ENCODE peak calls at places on chromosomes 5 and 9, in six cellular contexts. One of them, this sample, is unnamed. For H3K9me3, the result is how much of the 10 kb centered on the place peaks cover.

GRCh38 chr9:105007143-105007542 is 79.2 kb upstream of the ABCA1 start:
- DNase-seq in CD4-positive, alpha-beta memory T cell: no peak
- DNase-seq in NT2/D1: no peak
- DNase-seq in heart right ventricle: no peak
- DNase-seq in tibial artery: no peak
- DNase-seq in HCT116: no peak
- DNase-seq in this sample: no peak

GRCh38 chr9:37466037-37466709 is 923 bp upstream of the ZBTB5 start:
- DNase-seq in HCT116: peak
- DNase-seq in heart right ventricle: peak
- DNase-seq in tibial artery: no peak
- DNase-seq in NT2/D1: peak
- DNase-seq in CD4-positive, alpha-beta memory T cell: no peak
- DNase-seq in this sample: peak

GRCh38 chr5:67047180-67047579 is 149.4 kb downstream of the CD180 start:
- DNase-seq in NT2/D1: no peak
- DNase-seq in CD4-positive, alpha-beta memory T cell: no peak
- DNase-seq in HCT116: no peak
- DNase-seq in tibial artery: peak
- DNase-seq in heart right ventricle: peak
- DNase-seq in this sample: no peak

GRCh38 chr9:79477955-79478751 is 93.6 kb upstream of the TLE4 start:
- DNase-seq in CD4-positive, alpha-beta memory T cell: peak
- DNase-seq in HCT116: no peak
- DNase-seq in NT2/D1: peak
- DNase-seq in tibial artery: no peak
- DNase-seq in heart right ventricle: no peak
- DNase-seq in this sample: no peak

GRCh38 chr9:81113408-81114124 is 575.8 kb downstream of the TLE1 start:
- DNase-seq in heart right ventricle: no peak
- DNase-seq in HCT116: no peak
- DNase-seq in NT2/D1: no peak
- DNase-seq in CD4-positive, alpha-beta memory T cell: no peak
- DNase-seq in tibial artery: no peak
- DNase-seq in this sample: no peak

GRCh38 chr5:95662946-95663345 is 16.4 kb downstream of the RFESD start:
- DNase-seq in CD4-positive, alpha-beta memory T cell: no peak
- DNase-seq in NT2/D1: no peak
- DNase-seq in tibial artery: no peak
- DNase-seq in heart right ventricle: no peak
- DNase-seq in HCT116: no peak
- DNase-seq in this sample: no peak

GRCh38 chr5:80343067-80343466 is 23.3 kb downstream of the SPZ1 start:
- DNase-seq in tibial artery: no peak
- DNase-seq in heart right ventricle: no peak
- DNase-seq in CD4-positive, alpha-beta memory T cell: no peak
- DNase-seq in NT2/D1: no peak
- DNase-seq in HCT116: peak
- DNase-seq in this sample: no peak

GRCh38 chr5:30401479-30402058 is 791.9 kb upstream of the CDH6 start:
- DNase-seq in CD4-positive, alpha-beta memory T cell: no peak
- DNase-seq in tibial artery: no peak
- DNase-seq in HCT116: no peak
- DNase-seq in NT2/D1: peak
- DNase-seq in heart right ventricle: no peak
- DNase-seq in this sample: peak

GRCh38 chr9:94826044-94826443 is 99.5 kb downstream of the AOPEP start:
- DNase-seq in tibial artery: peak
- DNase-seq in heart right ventricle: no peak
- DNase-seq in HCT116: no peak
- DNase-seq in CD4-positive, alpha-beta memory T cell: no peak
- DNase-seq in NT2/D1: no peak
- DNase-seq in this sample: no peak

GRCh38 chr5:50967388-50968039 is 301.1 kb downstream of the PARP8 start:
- DNase-seq in CD4-positive, alpha-beta memory T cell: no peak
- DNase-seq in tibial artery: no peak
- DNase-seq in heart right ventricle: no peak
- DNase-seq in HCT116: no peak
- DNase-seq in NT2/D1: no peak
- DNase-seq in this sample: no peak

GRCh38 chr9:71681708-71682268 is 86.5 kb downstream of the CEMIP2 start:
- DNase-seq in heart right ventricle: no peak
- DNase-seq in HCT116: peak
- DNase-seq in CD4-positive, alpha-beta memory T cell: no peak
- DNase-seq in NT2/D1: no peak
- DNase-seq in tibial artery: no peak
- DNase-seq in this sample: no peak

GRCh38 chr9:95092321-95093072 is 225.0 kb downstream of the FANCC start:
- DNase-seq in CD4-positive, alpha-beta memory T cell: no peak
- DNase-seq in tibial artery: peak
- DNase-seq in HCT116: peak
- DNase-seq in heart right ventricle: no peak
- DNase-seq in NT2/D1: no peak
- DNase-seq in this sample: no peak

GRCh38 chr5:96957125-96958041 is 21.5 kb downstream of the LNPEP start:
- DNase-seq in NT2/D1: no peak
- DNase-seq in tibial artery: no peak
- DNase-seq in HCT116: no peak
- DNase-seq in heart right ventricle: no peak
- DNase-seq in CD4-positive, alpha-beta memory T cell: no peak
- DNase-seq in this sample: no peak

GRCh38 chr5:133390416-133391155 is 221.8 kb downstream of the FSTL4 start:
- DNase-seq in NT2/D1: no peak
- DNase-seq in CD4-positive, alpha-beta memory T cell: no peak
- DNase-seq in heart right ventricle: no peak
- DNase-seq in tibial artery: peak
- DNase-seq in HCT116: no peak
- DNase-seq in this sample: no peak

GRCh38 chr5:88203977-88204735 is 64.5 kb downstream of the TMEM161B start:
- DNase-seq in tibial artery: no peak
- DNase-seq in CD4-positive, alpha-beta memory T cell: peak
- DNase-seq in HCT116: no peak
- DNase-seq in NT2/D1: no peak
- DNase-seq in heart right ventricle: no peak
- DNase-seq in this sample: no peak

GRCh38 chr5:126597156-126597555 is 2.1 kb upstream of the ALDH7A1 start:
- DNase-seq in tibial artery: no peak
- DNase-seq in heart right ventricle: no peak
- DNase-seq in NT2/D1: no peak
- DNase-seq in HCT116: no peak
- DNase-seq in CD4-positive, alpha-beta memory T cell: no peak
- DNase-seq in this sample: no peak

GRCh38 chr5:38591450-38591849 is 35.0 kb upstream of the LIFR start:
- DNase-seq in tibial artery: no peak
- DNase-seq in heart right ventricle: no peak
- DNase-seq in CD4-positive, alpha-beta memory T cell: no peak
- DNase-seq in NT2/D1: no peak
- DNase-seq in HCT116: no peak
- DNase-seq in this sample: no peak

GRCh38 chr9:101566904-101567724 is 27.7 kb downstream of the PPP3R2 start:
- DNase-seq in tibial artery: no peak
- DNase-seq in HCT116: peak
- DNase-seq in heart right ventricle: no peak
- DNase-seq in CD4-positive, alpha-beta memory T cell: peak
- DNase-seq in NT2/D1: no peak
- DNase-seq in this sample: no peak

GRCh38 chr9:97321251-97321650 is 13.8 kb downstream of the CCDC180 start:
- DNase-seq in CD4-positive, alpha-beta memory T cell: no peak
- DNase-seq in HCT116: no peak
- DNase-seq in heart right ventricle: no peak
- DNase-seq in NT2/D1: no peak
- DNase-seq in tibial artery: no peak
- DNase-seq in this sample: no peak

GRCh38 chr9:109843651-109844050 is 63.7 kb downstream of the PALM2AKAP2 start:
- DNase-seq in HCT116: no peak
- DNase-seq in tibial artery: no peak
- DNase-seq in heart right ventricle: peak
- DNase-seq in CD4-positive, alpha-beta memory T cell: no peak
- DNase-seq in NT2/D1: no peak
- DNase-seq in this sample: no peak

GRCh38 chr5:123359866-123360569 is 63.2 kb downstream of the CEP120 start:
- DNase-seq in NT2/D1: no peak
- DNase-seq in tibial artery: peak
- DNase-seq in HCT116: no peak
- DNase-seq in CD4-positive, alpha-beta memory T cell: no peak
- DNase-seq in heart right ventricle: no peak
- DNase-seq in this sample: no peak

GRCh38 chr9:105044458-105044857 is 116.5 kb upstream of the ABCA1 start:
- DNase-seq in HCT116: no peak
- DNase-seq in CD4-positive, alpha-beta memory T cell: no peak
- DNase-seq in heart right ventricle: no peak
- DNase-seq in NT2/D1: no peak
- DNase-seq in tibial artery: no peak
- DNase-seq in this sample: no peak

GRCh38 chr5:34541067-34541466 is 115.1 kb upstream of the RAI14 start:
- DNase-seq in HCT116: no peak
- DNase-seq in tibial artery: no peak
- DNase-seq in NT2/D1: no peak
- DNase-seq in CD4-positive, alpha-beta memory T cell: no peak
- DNase-seq in heart right ventricle: no peak
- DNase-seq in this sample: no peak

GRCh38 chr5:34545164-34545563 is 111.0 kb upstream of the RAI14 start:
- DNase-seq in tibial artery: no peak
- DNase-seq in HCT116: no peak
- DNase-seq in NT2/D1: no peak
- DNase-seq in heart right ventricle: no peak
- DNase-seq in CD4-positive, alpha-beta memory T cell: no peak
- DNase-seq in this sample: no peak

GRCh38 chr5:34543687-34544086 is 112.4 kb upstream of the RAI14 start:
- DNase-seq in tibial artery: no peak
- DNase-seq in CD4-positive, alpha-beta memory T cell: no peak
- DNase-seq in heart right ventricle: no peak
- DNase-seq in NT2/D1: no peak
- DNase-seq in HCT116: no peak
- DNase-seq in this sample: no peak

GRCh38 chr5:34544403-34544802 is 111.7 kb upstream of the RAI14 start:
- DNase-seq in NT2/D1: no peak
- DNase-seq in CD4-positive, alpha-beta memory T cell: no peak
- DNase-seq in HCT116: no peak
- DNase-seq in tibial artery: no peak
- DNase-seq in heart right ventricle: no peak
- DNase-seq in this sample: no peak

GRCh38 chr5:34542818-34543217 is 113.3 kb upstream of the RAI14 start:
- DNase-seq in CD4-positive, alpha-beta memory T cell: no peak
- DNase-seq in tibial artery: no peak
- DNase-seq in HCT116: no peak
- DNase-seq in heart right ventricle: no peak
- DNase-seq in NT2/D1: no peak
- DNase-seq in this sample: no peak
- H3K9me3 ChIP-seq in CD4-positive, alpha-beta memory T cell: under half
- H3K9me3 ChIP-seq in tibial artery: under half
- H3K9me3 ChIP-seq in HCT116: under half
- H3K9me3 ChIP-seq in heart right ventricle: under half
- H3K9me3 ChIP-seq in NT2/D1: half or more
- H3K9me3 ChIP-seq in this sample: under half

DNA sequence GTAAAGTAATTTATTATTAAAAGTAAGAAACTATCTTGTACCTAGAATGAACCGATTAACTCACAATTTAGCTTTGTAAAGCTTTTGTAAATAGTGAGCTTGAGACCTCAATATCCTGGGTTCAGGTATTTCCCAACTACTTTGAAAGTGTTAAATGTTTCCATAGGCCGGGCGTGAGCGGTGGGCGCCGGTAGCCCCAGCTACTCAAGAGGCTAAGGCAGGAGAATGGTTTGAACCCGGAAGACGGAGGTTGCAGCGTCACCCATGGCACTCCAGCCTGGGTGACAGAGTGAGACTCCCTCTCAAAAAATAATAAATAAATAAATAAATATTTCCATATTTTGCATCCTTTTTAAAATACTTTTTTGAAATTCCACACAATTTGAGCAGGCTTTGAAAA is 1.5 kb upstream of the ANKH start:
- DNase-seq in heart right ventricle: no peak
- DNase-seq in tibial artery: no peak
- DNase-seq in HCT116: no peak
- DNase-seq in CD4-positive, alpha-beta memory T cell: no peak
- DNase-seq in NT2/D1: no peak
- DNase-seq in this sample: no peak
- H3K4me3 ChIP-seq in heart right ventricle: no peak
- H3K4me3 ChIP-seq in tibial artery: peak
- H3K4me3 ChIP-seq in HCT116: no peak
- H3K4me3 ChIP-seq in CD4-positive, alpha-beta memory T cell: no peak
- H3K4me3 ChIP-seq in NT2/D1: no peak
- H3K4me3 ChIP-seq in this sample: no peak

DNA sequence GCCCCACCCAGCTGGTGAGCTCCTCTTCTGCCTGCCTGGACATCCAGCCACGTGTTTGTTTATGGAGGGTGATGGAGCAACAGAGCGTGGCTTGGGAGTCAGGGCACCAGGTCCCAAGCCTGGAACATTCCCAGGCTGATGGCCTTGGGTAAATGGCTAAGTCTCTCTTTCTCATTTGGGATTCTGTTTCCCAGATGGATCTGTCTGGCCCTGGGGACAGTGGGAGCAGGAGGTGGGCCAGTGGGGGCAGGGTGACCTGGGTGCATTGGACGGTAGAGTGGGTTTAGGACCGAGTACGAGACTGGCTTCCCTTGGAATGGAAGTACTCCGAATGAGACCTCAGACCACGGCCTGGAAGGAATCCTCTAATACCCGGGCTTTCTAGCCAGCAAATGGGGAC is 141.1 kb upstream of the IRX2 start:
- DNase-seq in heart right ventricle: no peak
- DNase-seq in CD4-positive, alpha-beta memory T cell: no peak
- DNase-seq in NT2/D1: no peak
- DNase-seq in HCT116: no peak
- DNase-seq in tibial artery: peak
- DNase-seq in this sample: no peak
- H3K9me3 ChIP-seq in heart right ventricle: under half
- H3K9me3 ChIP-seq in CD4-positive, alpha-beta memory T cell: under half
- H3K9me3 ChIP-seq in NT2/D1: under half
- H3K9me3 ChIP-seq in HCT116: under half
- H3K9me3 ChIP-seq in tibial artery: under half
- H3K9me3 ChIP-seq in this sample: under half

DNA sequence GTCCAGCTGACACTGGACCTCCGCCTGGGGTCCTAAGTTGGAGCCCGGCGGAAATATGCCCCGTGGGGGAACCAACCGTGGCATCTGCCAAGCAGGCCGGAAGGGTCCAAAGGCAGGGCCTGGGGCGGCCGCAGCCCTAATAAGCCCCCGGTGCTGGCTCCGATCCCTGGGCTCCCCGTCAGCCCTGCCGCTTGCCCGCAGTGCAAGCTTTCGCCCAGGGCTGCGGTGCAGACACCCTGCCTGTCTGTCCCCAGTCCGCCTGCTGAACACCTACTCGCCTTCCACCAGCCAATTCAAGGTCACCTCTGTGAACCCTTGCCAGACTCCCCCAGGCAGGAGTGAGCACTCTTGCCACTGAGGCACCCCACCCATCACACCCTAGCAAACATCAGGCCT is 499 bp upstream of the PTGR1 start:
- DNase-seq in heart right ventricle: no peak
- DNase-seq in HCT116: no peak
- DNase-seq in CD4-positive, alpha-beta memory T cell: no peak
- DNase-seq in tibial artery: peak
- DNase-seq in NT2/D1: no peak
- DNase-seq in this sample: no peak
- H3K4me3 ChIP-seq in heart right ventricle: peak
- H3K4me3 ChIP-seq in HCT116: peak
- H3K4me3 ChIP-seq in CD4-positive, alpha-beta memory T cell: no peak
- H3K4me3 ChIP-seq in tibial artery: peak
- H3K4me3 ChIP-seq in NT2/D1: peak
- H3K4me3 ChIP-seq in this sample: peak